ENCODE peak calls at places on chromosome 18, in six cellular contexts. K is NT2/D1, N is IMR-90, B is lower lobe of right lung, Y is left ventricle myocardium inferior, Q is mucosa of descending colon. M is an unnamed sample.

GRCh38 chr18:78704960-78705600 is 274.5 kb upstream of the SALL3 start:
- DNase-seq in Y (no peak), K (no peak), B (no peak), Q (no peak), N (no peak), M (no peak)

GRCh38 chr18:13513015-13513414 is 213.3 kb downstream of the FAM210A start:
- DNase-seq in B (no peak), Q (no peak), K (no peak), N (no peak), Y (no peak), M (peak; percentile 15)

GRCh38 chr18:74831571-74832250 is 234.0 kb downstream of the ZNF407 start:
- DNase-seq in B (no peak), N (peak; percentile 45), Q (peak; percentile 22), Y (no peak), K (no peak), M (no peak)

GRCh38 chr18:30623401-30624065 is 419.0 kb downstream of the DSC3 start:
- DNase-seq in N (no peak), B (no peak), Q (no peak), K (no peak), Y (no peak), M (no peak)

GRCh38 chr18:21257383-21257782 is 15.4 kb downstream of the GREB1L start:
- DNase-seq in Y (no peak), Q (no peak), K (no peak), B (no peak), N (peak; percentile 2), M (peak; percentile 53)

GRCh38 chr18:22466608-22467390 is 49.1 kb upstream of the CTAGE1 start:
- DNase-seq in N (peak; percentile 89), Q (no peak), Y (peak; percentile 23), K (no peak), B (no peak), M (peak; percentile 74)

GRCh38 chr18:2997429-2997828 is 15.5 kb downstream of the LPIN2 start:
- DNase-seq in Y (no peak), Q (no peak), N (no peak), B (no peak), K (no peak), M (no peak)

GRCh38 chr18:48300463-48300961 is 108.7 kb downstream of the ZBTB7C start:
- DNase-seq in N (no peak), K (peak; percentile 40), B (peak; percentile 72), Y (peak; percentile 42), Q (peak; percentile 62), M (no peak)

GRCh38 chr18:12336251-12336650 is 28.2 kb downstream of the TUBB6 start:
- DNase-seq in B (no peak), K (peak; percentile 74), Q (no peak), N (no peak), Y (no peak), M (no peak)

GRCh38 chr18:33802955-33803354 is 224.9 kb downstream of the ASXL3 start:
- DNase-seq in N (no peak), Q (peak; percentile 77), Y (no peak), K (no peak), B (no peak), M (no peak)

GRCh38 chr18:13191779-13192178 is 26.8 kb upstream of the LDLRAD4 start:
- DNase-seq in Q (no peak), N (no peak), Y (no peak), K (no peak), B (no peak), M (peak; percentile 5)

GRCh38 chr18:7894592-7894991 is 327.5 kb downstream of the PTPRM start:
- DNase-seq in Y (no peak), Q (no peak), K (no peak), N (no peak), B (no peak), M (no peak)

GRCh38 chr18:46676162-46676830 is 19.3 kb upstream of the LOXHD1 start:
- DNase-seq in Q (no peak), Y (no peak), N (no peak), B (no peak), K (peak; percentile 70), M (peak; percentile 13)

GRCh38 chr18:75070235-75070624 is 138.7 kb downstream of the PTGR3 start:
- DNase-seq in K (no peak), B (no peak), Q (no peak), N (no peak), Y (no peak), M (no peak)

GRCh38 chr18:33372442-33372841 is 68.1 kb downstream of the CCDC178 start:
- DNase-seq in N (no peak), K (no peak), Y (no peak), B (no peak), Q (no peak), M (no peak)

GRCh38 chr18:49020129-49020528 is 69.4 kb upstream of the SMAD7 start:
- DNase-seq in K (no peak), Y (no peak), B (no peak), Q (no peak), N (no peak), M (no peak)

GRCh38 chr18:79030680-79031079 is 38.5 kb upstream of the ATP9B start:
- DNase-seq in K (no peak), Q (no peak), N (no peak), Y (no peak), B (peak; percentile 31), M (no peak)

GRCh38 chr18:3008546-3008945 is 4.4 kb downstream of the LPIN2 start:
- DNase-seq in B (no peak), Y (no peak), K (no peak), Q (no peak), N (peak; percentile 95), M (peak; percentile 51)

GRCh38 chr18:79534356-79534755 is 138.6 kb downstream of the NFATC1 start:
- DNase-seq in B (no peak), Y (no peak), K (no peak), Q (no peak), N (no peak), M (no peak)

GRCh38 chr18:55301836-55302235 is 286.2 kb downstream of the TCF4 start:
- DNase-seq in Y (no peak), B (no peak), Q (no peak), K (no peak), N (no peak), M (no peak)

GRCh38 chr18:55302337-55302833 is 285.6 kb downstream of the TCF4 start:
- DNase-seq in N (peak; percentile 17), B (no peak), K (no peak), Q (no peak), Y (no peak), M (peak; percentile 43)

GRCh38 chr18:55300469-55301195 is 287.4 kb downstream of the TCF4 start:
- DNase-seq in N (peak; percentile 37), K (no peak), B (no peak), Q (no peak), Y (no peak), M (peak; percentile 95)

GRCh38 chr18:55296761-55297160 is 291.2 kb downstream of the TCF4 start:
- DNase-seq in N (no peak), Y (no peak), B (no peak), K (no peak), Q (no peak), M (no peak)

GRCh38 chr18:55301196-55301540 is 286.8 kb downstream of the TCF4 start:
- DNase-seq in B (no peak), Y (no peak), K (no peak), N (peak; percentile 17), Q (no peak), M (peak; percentile 71)
- H3K4me3 ChIP-seq in B (no peak overlapping the region), Y (peak overlapping the region; percentile 24), K (no peak overlapping the region), N (no peak overlapping the region), Q (no peak overlapping the region), M (peak overlapping the region; percentile 74)

GRCh38 chr18:41996020-41996419 is 41.0 kb downstream of the PIK3C3 start:
- DNase-seq in B (no peak), Y (no peak), Q (no peak), N (no peak), K (no peak), M (no peak)

DNA sequence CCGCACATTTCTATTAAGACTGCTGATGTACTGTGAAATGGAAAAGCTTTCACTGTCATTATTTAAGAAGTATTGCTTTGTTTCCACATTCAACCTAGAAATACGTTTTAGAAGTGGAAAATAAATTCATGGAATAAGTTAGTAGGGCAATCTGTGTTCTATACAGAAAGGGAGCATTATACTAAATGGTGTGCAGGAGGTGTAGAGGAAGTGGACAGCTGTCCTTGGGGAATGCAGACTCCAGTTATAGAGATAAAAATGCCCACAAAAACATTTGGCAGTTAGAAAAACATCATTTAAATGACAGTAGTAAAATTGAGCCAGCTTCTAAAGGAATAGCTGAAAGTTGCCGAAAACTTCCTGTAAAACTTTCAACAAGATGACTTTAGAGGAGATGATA is 46.8 kb downstream of the PIK3C3 start:
- DNase-seq in Y (no peak), Q (no peak), N (no peak), B (no peak), K (no peak), M (no peak)
- H3K36me3 ChIP-seq in Y (peaks cover 91% of the 10 kb centered on the region), Q (no peaks in the 10 kb centered on the region), N (peaks cover 25% of the 10 kb centered on the region), B (peaks cover 82% of the 10 kb centered on the region), K (peaks cover 46% of the 10 kb centered on the region), M (peaks cover 84% of the 10 kb centered on the region)

DNA sequence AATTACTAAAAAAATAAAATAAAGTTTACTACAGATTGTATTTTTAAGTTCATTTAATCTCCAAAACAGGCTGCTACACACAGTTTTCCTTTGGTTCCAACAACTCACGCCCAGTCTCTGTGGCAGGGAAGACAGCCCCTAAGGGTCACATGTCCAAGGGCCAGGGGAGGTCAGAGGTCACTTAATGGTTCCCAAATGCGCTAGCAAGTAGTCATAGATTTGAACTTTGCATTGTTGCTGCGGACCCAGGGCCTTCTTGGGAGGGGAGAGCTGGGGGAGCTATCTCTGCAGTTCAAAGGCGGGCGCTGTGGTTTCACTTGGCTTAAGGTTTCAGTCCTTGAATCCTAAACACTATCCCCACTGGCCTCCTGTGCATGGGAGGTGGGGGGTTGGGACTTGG is 74.8 kb upstream of the ZNF532 start:
- DNase-seq in N (no peak), Y (no peak), B (no peak), Q (no peak), K (no peak), M (no peak)
- H3K9me3 ChIP-seq in N (no peaks in the 10 kb centered on the region), Y (no peaks in the 10 kb centered on the region), B (no peaks in the 10 kb centered on the region), Q (no peaks in the 10 kb centered on the region), K (no peaks in the 10 kb centered on the region), M (no peaks in the 10 kb centered on the region)

GRCh38 chr18:905948-906415 is 1.3 kb downstream of the ADCYAP1 start:
- DNase-seq in N (no peak), K (no peak), Y (no peak), Q (no peak), B (no peak), M (no peak)

GRCh38 chr18:906416-907170 is 1.9 kb downstream of the ADCYAP1 start:
- DNase-seq in Y (no peak), N (no peak), B (no peak), Q (no peak), K (peak; percentile 36), M (no peak)

GRCh38 chr18:907171-907879 is 2.7 kb downstream of the ADCYAP1 start:
- DNase-seq in N (no peak), Q (no peak), K (no peak), B (peak; percentile 46), Y (no peak), M (no peak)

GRCh38 chr18:908631-909621 is 4.3 kb downstream of the ADCYAP1 start:
- DNase-seq in Q (no peak), N (no peak), Y (no peak), B (no peak), K (no peak), M (peak; percentile 21)

DNA sequence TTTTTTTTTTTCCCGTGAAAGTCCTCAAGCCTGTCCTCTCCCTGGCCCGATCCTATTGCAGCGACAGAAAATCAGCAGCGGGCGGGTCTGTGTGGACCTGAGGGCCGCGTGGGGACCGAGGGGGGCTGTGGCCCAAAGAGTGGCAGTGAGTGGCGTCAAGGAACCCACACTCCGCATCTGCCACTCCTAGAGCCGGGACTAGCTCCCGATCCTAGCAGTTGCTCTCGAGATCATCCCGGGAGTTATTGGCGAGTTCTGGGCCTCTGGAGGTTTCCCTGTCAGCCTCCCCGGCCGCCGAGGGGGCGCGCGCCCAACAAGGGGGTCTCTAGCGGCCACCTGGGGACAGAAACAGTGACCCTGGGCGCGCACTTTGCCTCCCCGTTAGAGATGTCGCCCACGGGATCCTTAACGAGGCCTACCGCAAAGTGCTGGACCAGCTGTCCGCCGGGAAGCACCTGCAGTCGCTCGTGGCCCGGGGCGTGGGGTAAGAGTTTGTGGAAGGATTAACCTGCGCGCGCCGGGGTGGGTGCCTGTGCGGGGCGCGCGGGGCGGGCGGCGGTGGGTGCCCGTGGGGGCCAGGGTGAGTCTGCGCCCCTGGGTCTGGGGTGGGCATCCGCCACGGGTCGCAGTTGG is 3.3 kb downstream of the ADCYAP1 start:
- DNase-seq in K (no peak), B (peak; percentile 45), Q (no peak), Y (no peak), N (no peak), M (no peak)
- H3K4me3 ChIP-seq in K (peak overlapping the region; percentile 34), B (peak overlapping the region; percentile 53), Q (no peak overlapping the region), Y (peak overlapping the region; percentile 66), N (peak overlapping the region; percentile 3), M (peak overlapping the region; percentile 71)